ENCODE peak calls at places on chromosomes 3 and 15, in ten cellular contexts. A, H, Z, M, T, P, K, Q, R and G are unnamed samples. For H3K4me1, the result is how much of the 10 kb centered on the place peaks cover.

GRCh38 chr3:156593814-156594213 is 38.9 kb upstream of the SSR3 start:
- DNase-seq in P (no peak), K (no peak), M (no peak), T (no peak), R (no peak), Q (no peak), Z (no peak), A (no peak), H (no peak), G (no peak)

GRCh38 chr3:161927131-161927530 is 430.5 kb downstream of the OTOL1 start:
- DNase-seq in Z (no peak), H (no peak), R (no peak), M (no peak), P (no peak), A (no peak), T (no peak), Q (no peak), K (no peak), G (no peak)

GRCh38 chr15:46365612-46366011 is 730.8 kb downstream of the SQOR start:
- DNase-seq in Z (no peak), A (no peak), K (no peak), M (peak), T (no peak), R (no peak), H (no peak), P (no peak), Q (no peak), G (no peak)

GRCh38 chr15:88637841-88638625 is 783 bp upstream of the ISG20 start:
- DNase-seq in T (no peak), Z (no peak), R (no peak), K (no peak), M (no peak), Q (no peak), P (no peak), A (no peak), H (no peak), G (no peak)

GRCh38 chr3:61360297-61360696 is 109.0 kb upstream of the FHIT start:
- DNase-seq in M (no peak), Q (no peak), K (no peak), H (no peak), R (no peak), T (no peak), A (no peak), P (no peak), Z (no peak), G (no peak)

GRCh38 chr3:40309925-40310635 is 573 bp downstream of the EIF1B start:
- DNase-seq in Z (peak), K (no peak), R (peak), T (peak), Q (peak), P (no peak), H (no peak), A (peak), M (peak), G (peak)

GRCh38 chr3:184563569-184563925 is 2.0 kb downstream of the EPHB3 start:
- DNase-seq in M (no peak), Z (no peak), R (no peak), P (no peak), K (no peak), Q (no peak), T (no peak), H (no peak), A (no peak), G (no peak)

GRCh38 chr3:126465928-126466564 is 9.6 kb downstream of the ZXDC start:
- DNase-seq in T (peak), A (no peak), K (no peak), Z (no peak), P (no peak), M (peak), H (no peak), R (no peak), Q (no peak), G (no peak)

GRCh38 chr3:172244011-172244410 is 204.2 kb downstream of the GHSR start:
- DNase-seq in H (no peak), Z (no peak), A (peak), T (no peak), R (no peak), M (no peak), P (no peak), K (peak), Q (no peak), G (no peak)

GRCh38 chr3:157857461-157857860 is 248.8 kb downstream of the SHOX2 start:
- DNase-seq in R (no peak), A (no peak), M (no peak), K (no peak), T (no peak), Z (no peak), P (no peak), Q (no peak), H (no peak), G (no peak)

GRCh38 chr3:181432992-181433391 is 278.7 kb upstream of the SOX2 start:
- DNase-seq in R (no peak), M (no peak), H (no peak), T (no peak), P (no peak), Z (no peak), A (no peak), Q (no peak), K (no peak), G (no peak)

GRCh38 chr15:56042982-56043980 is 49.9 kb upstream of the NEDD4 start:
- DNase-seq in T (no peak), H (no peak), P (peak), Q (no peak), M (no peak), R (no peak), Z (no peak), A (no peak), K (no peak), G (no peak)

GRCh38 chr3:55620361-55621025 is 133.4 kb upstream of the WNT5A start:
- DNase-seq in T (no peak), R (no peak), A (peak), P (peak), K (no peak), Q (no peak), H (peak), M (no peak), Z (no peak), G (no peak)

GRCh38 chr3:143120716-143121239 is 1.2 kb downstream of the CHST2 start:
- DNase-seq in M (peak), R (peak), K (no peak), T (peak), P (no peak), H (no peak), Z (peak), Q (no peak), A (peak), G (no peak)

GRCh38 chr15:90873998-90874605 is 5.7 kb downstream of the FURIN start:
- DNase-seq in P (no peak), M (no peak), K (no peak), T (peak), A (no peak), Q (no peak), R (peak), H (peak), Z (peak), G (no peak)

GRCh38 chr15:90871097-90871715 is 2.8 kb downstream of the FURIN start:
- DNase-seq in Z (peak), R (no peak), M (no peak), Q (peak), H (no peak), P (no peak), A (no peak), K (no peak), T (peak), G (no peak)

GRCh38 chr15:90871716-90872480 is 3.5 kb downstream of the FURIN start:
- DNase-seq in H (no peak), Q (no peak), K (no peak), M (no peak), P (no peak), R (no peak), Z (no peak), T (peak), A (no peak), G (no peak)

GRCh38 chr15:90873488-90873997 is 5.2 kb downstream of the FURIN start:
- DNase-seq in K (no peak), P (no peak), Z (no peak), R (no peak), Q (no peak), M (no peak), A (no peak), H (no peak), T (no peak), G (no peak)

GRCh38 chr15:90872481-90873184 is 4.2 kb downstream of the FURIN start:
- DNase-seq in A (peak), Z (peak), M (no peak), R (no peak), Q (no peak), H (no peak), T (no peak), K (no peak), P (no peak), G (no peak)
- TF ChIP-seq POLR2A in A (peak), Z (no peak), M (no peak), R (no peak), Q (no peak), H (peak), T (no peak), K (no peak), P (peak), G (no peak)

GRCh38 chr15:61457050-61457733 is 228.1 kb upstream of the RORA start:
- DNase-seq in R (no peak), T (no peak), P (no peak), H (no peak), Z (no peak), Q (no peak), A (no peak), K (no peak), M (no peak), G (no peak)

GRCh38 chr15:61459785-61460707 is 230.9 kb upstream of the RORA start:
- DNase-seq in K (no peak), P (no peak), R (no peak), T (no peak), H (no peak), A (peak), M (no peak), Q (no peak), Z (peak), G (no peak)
- H3K4me1 ChIP-seq in K (under half), P (under half), R (under half), T (under half), H (under half), A (under half), M (under half), Q (under half), Z (under half), G (under half)

DNA sequence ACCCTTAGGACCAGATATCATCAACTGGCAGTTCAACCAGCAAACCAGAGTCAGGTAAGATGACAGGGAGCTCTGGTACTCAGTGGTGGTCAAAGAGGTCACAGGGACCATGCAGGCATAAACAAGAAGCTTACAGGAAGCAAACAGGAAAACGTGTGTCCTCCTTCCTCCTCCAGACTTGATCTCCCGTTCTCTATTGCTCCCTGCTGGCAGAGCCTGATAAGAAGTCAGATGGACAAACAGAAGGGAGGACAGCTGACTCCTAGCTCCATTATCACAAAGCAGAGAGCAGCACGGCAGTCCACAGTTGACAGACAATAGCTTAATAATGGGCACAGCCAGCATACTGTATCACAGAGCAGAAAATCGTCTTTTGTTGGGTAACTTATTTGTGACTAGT is 156.5 kb upstream of the SLC2A2 start:
- DNase-seq in P (no peak), A (peak), H (no peak), R (no peak), Z (peak), T (no peak), Q (no peak), M (no peak), K (no peak), G (no peak)
- TF ChIP-seq CTCF in P (no peak), A (peak), H (no peak), R (no peak), Z (peak), T (peak), Q (no peak), M (no peak), K (peak), G (no peak)

DNA sequence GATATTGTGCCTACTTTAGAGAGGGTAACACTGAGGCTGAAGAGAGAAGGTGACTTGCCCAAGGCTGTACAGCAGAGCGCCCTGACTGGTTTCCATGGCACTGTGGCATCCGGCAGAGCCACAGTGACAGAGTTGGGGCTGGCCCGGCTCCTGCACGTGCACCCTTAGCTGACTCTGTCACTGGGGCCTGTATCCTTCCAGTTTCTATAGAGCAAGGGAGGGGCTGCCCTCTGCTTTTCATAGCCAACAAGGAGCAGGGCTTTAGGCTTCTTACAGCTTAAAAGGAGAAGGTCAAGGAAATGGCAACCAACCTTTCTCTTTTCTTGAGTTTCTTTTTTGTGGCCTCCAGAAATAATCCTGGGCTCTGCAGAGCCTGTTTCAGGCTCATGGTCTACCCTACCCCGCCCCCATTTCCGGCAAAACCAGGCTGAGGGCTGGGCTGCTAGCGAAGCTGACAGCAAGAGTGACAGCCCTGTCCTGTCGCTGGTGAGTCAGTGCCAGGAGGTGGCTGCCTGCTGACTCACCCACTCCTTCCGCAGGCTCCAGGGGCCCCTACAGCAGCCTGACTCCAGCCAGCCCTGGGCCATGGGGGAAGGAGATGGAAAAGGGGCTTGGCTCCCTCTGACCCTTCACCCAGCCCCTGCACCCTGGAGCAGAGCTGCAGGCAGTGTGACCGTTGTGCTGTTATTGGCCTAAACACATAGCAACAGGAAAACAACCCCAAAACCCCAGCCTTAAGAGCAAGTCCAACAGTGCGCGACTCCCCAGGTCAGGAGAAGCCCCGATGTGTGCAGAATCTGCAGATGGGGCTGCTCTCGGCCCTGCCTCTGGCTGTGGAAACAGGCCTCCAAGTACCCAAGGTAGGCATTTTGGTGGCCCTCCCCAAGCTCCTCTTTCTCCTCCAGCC is 29.8 kb downstream of the SLC6A6 start:
- DNase-seq in R (peak), P (peak), Q (peak), T (peak), K (peak), M (peak), H (peak), Z (peak), A (peak), G (peak)
- TF ChIP-seq POLR2A in R (no peak), P (peak), Q (no peak), T (no peak), K (no peak), M (no peak), H (no peak), Z (no peak), A (no peak), G (no peak)

GRCh38 chr3:32994045-32994444 is 42.6 kb downstream of the CCR4 start:
- DNase-seq in R (no peak), P (no peak), H (no peak), A (no peak), K (no peak), Z (no peak), T (no peak), Q (no peak), M (no peak), G (no peak)
- H3K4me1 ChIP-seq in R (under half), P (under half), H (under half), A (under half), K (under half), Z (under half), T (under half), Q (under half), M (under half), G (under half)

DNA sequence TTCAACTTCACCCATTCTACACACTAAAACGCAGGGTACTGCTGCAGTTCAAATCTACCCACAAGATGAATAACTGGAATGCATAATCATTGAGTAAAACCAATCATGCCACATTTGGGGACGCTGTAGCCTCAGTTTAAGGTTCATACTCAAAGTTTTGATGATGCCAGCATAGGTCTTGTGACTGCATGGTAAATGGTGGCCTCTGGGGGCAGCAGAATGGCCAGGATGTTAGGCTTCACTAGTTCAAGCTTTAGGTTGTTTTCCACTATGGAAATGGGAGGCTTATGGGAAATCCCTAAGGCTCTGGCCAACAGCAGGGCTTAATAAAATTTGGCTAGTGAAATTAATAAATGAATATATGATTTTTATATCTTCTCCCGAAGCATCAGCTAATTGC is 104.3 kb upstream of the TSC22D2 start:
- DNase-seq in P (peak), A (no peak), T (no peak), M (no peak), K (peak), Z (peak), H (no peak), R (no peak), Q (no peak), G (no peak)
- TF ChIP-seq CTCF in P (peak), A (no peak), T (no peak), M (no peak), K (peak), Z (peak), H (no peak), R (no peak), Q (no peak), G (no peak)

GRCh38 chr15:99565281-99566156 is at the start of gene MEF2A:
- DNase-seq in P (peak), A (peak), Z (peak), M (peak), Q (peak), R (peak), H (peak), T (peak), K (peak), G (peak)
- TF ChIP-seq POLR2A in P (peak), A (peak), Z (peak), M (peak), Q (peak), R (no peak), H (peak), T (peak), K (peak), G (peak)

GRCh38 chr15:63373866-63374548 is 7.6 kb downstream of the CA12 start:
- DNase-seq in M (no peak), K (no peak), P (no peak), R (no peak), Q (no peak), Z (no peak), A (no peak), T (no peak), H (no peak), G (no peak)
- H3K4me1 ChIP-seq in M (under half), K (under half), P (under half), R (under half), Q (under half), Z (half or more), A (under half), T (under half), H (under half), G (under half)

GRCh38 chr3:46759239-46760152 is 41.8 kb upstream of the PRSS50 start:
- DNase-seq in T (no peak), A (no peak), Z (no peak), P (no peak), H (no peak), M (no peak), R (no peak), Q (no peak), K (no peak), G (no peak)

GRCh38 chr3:46755646-46756045 is 38.0 kb upstream of the PRSS50 start:
- DNase-seq in Q (no peak), H (no peak), M (no peak), R (no peak), P (no peak), K (no peak), Z (no peak), A (no peak), T (no peak), G (no peak)

GRCh38 chr3:46756642-46757041 is 39.0 kb upstream of the PRSS50 start:
- DNase-seq in T (no peak), R (no peak), K (no peak), M (no peak), H (no peak), A (no peak), Q (no peak), P (no peak), Z (no peak), G (no peak)
- TF ChIP-seq CTCF in T (no peak), R (no peak), K (no peak), M (no peak), H (no peak), A (no peak), Q (no peak), P (no peak), Z (no peak), G (no peak)

DNA sequence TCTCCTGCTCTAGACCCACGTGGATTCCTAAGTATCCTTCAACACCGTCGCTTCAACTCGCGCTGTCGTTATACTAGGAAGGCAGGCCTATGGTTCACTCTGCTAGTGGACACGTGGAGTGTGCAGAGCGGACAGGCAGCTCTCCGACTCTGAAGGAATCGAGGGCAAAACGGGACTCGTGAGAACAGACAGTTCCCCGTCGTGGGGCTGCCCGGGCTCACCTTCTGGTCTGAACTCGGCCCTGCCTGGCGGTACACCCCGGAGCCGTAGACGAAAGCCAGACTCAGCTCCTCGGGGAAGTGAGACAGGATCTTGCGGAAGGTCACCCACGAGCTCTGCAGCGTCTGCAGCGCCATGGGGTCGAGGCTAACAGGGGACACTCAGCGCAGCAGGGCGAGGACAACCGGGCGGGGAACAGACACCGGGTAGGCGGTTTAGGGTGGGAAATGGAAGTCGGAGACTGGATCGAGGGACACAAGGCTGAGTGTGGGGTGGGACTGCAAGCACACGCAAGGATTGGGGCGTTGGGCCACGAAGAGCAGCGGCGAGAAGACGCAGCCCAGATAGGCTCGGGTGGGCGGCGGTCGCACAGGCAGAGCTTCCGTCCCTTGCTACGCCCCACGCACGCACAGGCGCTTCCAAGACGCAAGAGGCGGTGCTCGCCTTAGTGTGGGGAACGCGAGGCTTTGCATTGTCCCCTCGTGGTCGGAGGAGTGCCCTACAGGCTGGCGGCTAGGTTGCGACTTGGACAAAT is at the start of gene TAMM41:
- DNase-seq in Z (peak), M (peak), P (peak), T (peak), Q (peak), H (peak), K (peak), A (peak), R (peak), G (peak)
- TF ChIP-seq POLR2A in Z (peak), M (peak), P (peak), T (peak), Q (peak), H (peak), K (peak), A (peak), R (no peak), G (peak)